ENCODE peak calls at places on chromosomes 2 and 18, in four cellular contexts. One of them, this sample, is unnamed.

GRCh38 chr2:8587251-8587791 is 94.5 kb upstream of the ID2 start:
- DNase-seq in SK-N-SH: no peak
- DNase-seq in A549: no peak
- DNase-seq in GM12878: no peak
- DNase-seq in this sample: no peak

GRCh38 chr2:129058981-129059380 is 740.3 kb upstream of the HS6ST1 start:
- DNase-seq in A549: no peak
- DNase-seq in GM12878: no peak
- DNase-seq in SK-N-SH: no peak
- DNase-seq in this sample: no peak

GRCh38 chr18:79911009-79911870 is 40.2 kb downstream of the SLC66A2 start:
- DNase-seq in SK-N-SH: no peak
- DNase-seq in A549: no peak
- DNase-seq in GM12878: no peak
- DNase-seq in this sample: no peak

GRCh38 chr18:78784861-78785260 is 194.8 kb upstream of the SALL3 start:
- DNase-seq in A549: no peak
- DNase-seq in SK-N-SH: no peak
- DNase-seq in GM12878: no peak
- DNase-seq in this sample: no peak

GRCh38 chr2:73938761-73939352 is 12.2 kb downstream of the DGUOK start:
- DNase-seq in A549: no peak
- DNase-seq in SK-N-SH: peak
- DNase-seq in GM12878: no peak
- DNase-seq in this sample: no peak

GRCh38 chr2:157053876-157054275 is 203.6 kb upstream of the GALNT5 start:
- DNase-seq in A549: no peak
- DNase-seq in GM12878: no peak
- DNase-seq in SK-N-SH: no peak
- DNase-seq in this sample: no peak

GRCh38 chr18:37578886-37579513 is 13.4 kb upstream of the CELF4 start:
- DNase-seq in SK-N-SH: peak
- DNase-seq in A549: peak
- DNase-seq in GM12878: no peak
- DNase-seq in this sample: peak

GRCh38 chr18:32257073-32257780 is 67.4 kb downstream of the MEP1B start:
- DNase-seq in GM12878: no peak
- DNase-seq in SK-N-SH: no peak
- DNase-seq in A549: no peak
- DNase-seq in this sample: no peak

GRCh38 chr2:160703648-160704585 is 210.3 kb upstream of the RBMS1 start:
- DNase-seq in GM12878: peak
- DNase-seq in SK-N-SH: no peak
- DNase-seq in A549: no peak
- DNase-seq in this sample: no peak

GRCh38 chr2:120635146-120635545 is 100.5 kb upstream of the GLI2 start:
- DNase-seq in GM12878: no peak
- DNase-seq in A549: no peak
- DNase-seq in SK-N-SH: no peak
- DNase-seq in this sample: no peak

GRCh38 chr2:172978053-172978383 is 97.6 kb upstream of the MAP3K20 start:
- DNase-seq in A549: no peak
- DNase-seq in SK-N-SH: no peak
- DNase-seq in GM12878: no peak
- DNase-seq in this sample: no peak

GRCh38 chr2:61443342-61444041 is 27.4 kb downstream of the USP34 start:
- DNase-seq in GM12878: peak
- DNase-seq in SK-N-SH: no peak
- DNase-seq in A549: no peak
- DNase-seq in this sample: no peak

GRCh38 chr2:58319481-58319880 is 78.4 kb upstream of the FANCL start:
- DNase-seq in SK-N-SH: no peak
- DNase-seq in GM12878: no peak
- DNase-seq in A549: no peak
- DNase-seq in this sample: no peak

GRCh38 chr18:8549254-8549653 is 60.0 kb upstream of the RAB12 start:
- DNase-seq in SK-N-SH: peak
- DNase-seq in A549: no peak
- DNase-seq in GM12878: no peak
- DNase-seq in this sample: no peak
- TF ChIP-seq REST in SK-N-SH: no peak
- TF ChIP-seq REST in A549: no peak
- TF ChIP-seq REST in GM12878: no peak
- TF ChIP-seq REST in this sample: no peak

GRCh38 chr18:36481201-36481657 is 183.7 kb downstream of the FHOD3 start:
- DNase-seq in A549: no peak
- DNase-seq in SK-N-SH: no peak
- DNase-seq in GM12878: no peak
- DNase-seq in this sample: no peak
- TF ChIP-seq REST in A549: peak
- TF ChIP-seq REST in SK-N-SH: peak
- TF ChIP-seq REST in GM12878: peak
- TF ChIP-seq REST in this sample: no peak

GRCh38 chr2:99335911-99336779 is at the start of gene TXNDC9:
- DNase-seq in SK-N-SH: peak
- DNase-seq in GM12878: peak
- DNase-seq in A549: peak
- DNase-seq in this sample: peak
- TF ChIP-seq REST in SK-N-SH: no peak
- TF ChIP-seq REST in GM12878: peak
- TF ChIP-seq REST in A549: peak
- TF ChIP-seq REST in this sample: no peak

DNA sequence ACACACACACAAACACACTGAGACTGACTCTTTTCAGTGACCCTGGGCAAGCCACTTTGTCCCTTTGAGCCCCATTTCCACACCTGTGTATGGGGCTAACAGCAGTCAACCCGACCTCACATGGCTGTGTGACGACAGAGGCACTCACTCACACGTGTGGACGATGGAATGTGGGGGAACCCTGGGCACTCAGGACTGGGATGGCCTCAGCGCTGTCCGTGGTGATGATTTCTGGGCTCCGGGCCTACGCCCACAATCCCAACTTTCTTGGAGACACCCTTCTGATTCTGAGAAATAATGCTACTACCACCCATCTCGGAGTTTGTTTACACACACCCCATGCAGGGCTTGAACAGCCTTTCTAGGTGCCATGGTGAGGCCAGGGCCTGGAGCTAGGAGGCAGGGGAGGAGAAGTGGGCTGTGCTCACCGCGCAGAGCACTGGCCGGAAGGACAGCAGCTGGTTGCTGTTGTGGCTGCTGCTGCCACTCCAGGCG is 1.5 kb downstream of the CRYBA2 start:
- DNase-seq in SK-N-SH: peak
- DNase-seq in GM12878: no peak
- DNase-seq in A549: no peak
- DNase-seq in this sample: peak
- TF ChIP-seq REST in SK-N-SH: peak
- TF ChIP-seq REST in GM12878: peak
- TF ChIP-seq REST in A549: peak
- TF ChIP-seq REST in this sample: peak

DNA sequence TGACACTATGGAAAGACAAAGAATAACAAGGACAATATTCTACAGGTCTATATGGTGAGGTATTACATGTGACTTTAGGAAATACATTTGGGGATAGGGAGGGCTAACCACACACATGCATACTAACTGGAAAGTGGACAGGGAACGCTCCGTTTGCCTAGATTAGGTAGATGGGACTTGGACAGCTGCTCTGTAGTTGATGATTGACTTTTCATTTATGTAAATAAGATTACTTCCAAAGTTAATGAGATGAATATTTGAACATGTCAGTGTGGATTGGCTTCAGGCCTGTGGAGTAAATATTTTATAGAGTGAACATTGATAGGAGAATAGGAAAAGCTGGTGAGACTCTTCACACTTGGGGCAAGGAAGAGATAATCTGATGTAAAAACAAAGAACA is 142.0 kb downstream of the NCK2 start:
- DNase-seq in SK-N-SH: no peak
- DNase-seq in GM12878: no peak
- DNase-seq in A549: no peak
- DNase-seq in this sample: no peak
- TF ChIP-seq REST in SK-N-SH: no peak
- TF ChIP-seq REST in GM12878: no peak
- TF ChIP-seq REST in A549: no peak
- TF ChIP-seq REST in this sample: no peak

GRCh38 chr2:68604077-68604476 is 39.3 kb upstream of the PROKR1 start:
- DNase-seq in GM12878: no peak
- DNase-seq in A549: no peak
- DNase-seq in SK-N-SH: no peak
- DNase-seq in this sample: no peak
- TF ChIP-seq REST in GM12878: no peak
- TF ChIP-seq REST in A549: no peak
- TF ChIP-seq REST in SK-N-SH: no peak
- TF ChIP-seq REST in this sample: no peak

GRCh38 chr18:57107141-57107832 is 39.6 kb upstream of the BOD1L2 start:
- DNase-seq in GM12878: no peak
- DNase-seq in A549: no peak
- DNase-seq in SK-N-SH: no peak
- DNase-seq in this sample: peak
- TF ChIP-seq REST in GM12878: peak
- TF ChIP-seq REST in A549: peak
- TF ChIP-seq REST in SK-N-SH: peak
- TF ChIP-seq REST in this sample: peak

DNA sequence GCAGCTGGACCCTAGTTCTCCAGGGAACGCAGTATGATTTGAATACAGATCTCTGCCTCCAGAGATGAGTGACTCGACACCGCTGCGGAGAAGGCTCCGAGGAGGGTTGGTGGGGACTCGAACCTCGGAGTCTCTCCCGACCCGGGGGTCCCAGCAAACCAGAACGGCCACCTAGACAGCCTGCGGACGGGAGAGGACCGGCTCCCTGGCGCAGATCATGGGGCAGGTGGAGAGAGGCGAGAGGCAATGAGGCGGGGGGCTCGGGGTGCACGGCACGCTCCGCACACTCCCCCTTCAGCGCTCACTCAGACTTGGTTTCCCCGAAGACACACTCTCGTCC is 12.6 kb downstream of the DYSF start:
- DNase-seq in SK-N-SH: peak
- DNase-seq in A549: no peak
- DNase-seq in GM12878: no peak
- DNase-seq in this sample: no peak
- TF ChIP-seq REST in SK-N-SH: no peak
- TF ChIP-seq REST in A549: no peak
- TF ChIP-seq REST in GM12878: no peak
- TF ChIP-seq REST in this sample: no peak

GRCh38 chr2:181675241-181675640 is 5.1 kb downstream of the NEUROD1 start:
- DNase-seq in A549: no peak
- DNase-seq in SK-N-SH: no peak
- DNase-seq in GM12878: no peak
- DNase-seq in this sample: no peak

GRCh38 chr2:181680055-181680936 is at the start of gene NEUROD1:
- DNase-seq in GM12878: no peak
- DNase-seq in A549: no peak
- DNase-seq in SK-N-SH: peak
- DNase-seq in this sample: no peak

GRCh38 chr2:181678744-181679543 is 1.4 kb downstream of the NEUROD1 start:
- DNase-seq in A549: no peak
- DNase-seq in SK-N-SH: no peak
- DNase-seq in GM12878: no peak
- DNase-seq in this sample: no peak

GRCh38 chr2:181679544-181679979 is 755 bp downstream of the NEUROD1 start:
- DNase-seq in GM12878: no peak
- DNase-seq in A549: no peak
- DNase-seq in SK-N-SH: no peak
- DNase-seq in this sample: no peak

GRCh38 chr2:181678033-181678586 is 2.2 kb downstream of the NEUROD1 start:
- DNase-seq in GM12878: no peak
- DNase-seq in SK-N-SH: no peak
- DNase-seq in A549: no peak
- DNase-seq in this sample: peak
- TF ChIP-seq REST in GM12878: peak
- TF ChIP-seq REST in SK-N-SH: peak
- TF ChIP-seq REST in A549: peak
- TF ChIP-seq REST in this sample: peak

GRCh38 chr2:113157108-113157896 is 16.5 kb upstream of the PSD4 start:
- DNase-seq in SK-N-SH: peak
- DNase-seq in GM12878: no peak
- DNase-seq in A549: no peak
- DNase-seq in this sample: peak
- TF ChIP-seq REST in SK-N-SH: no peak
- TF ChIP-seq REST in GM12878: no peak
- TF ChIP-seq REST in A549: no peak
- TF ChIP-seq REST in this sample: no peak